ENCODE peak calls at places on chromosome 22, in eight cellular contexts. One of them, this sample, is unnamed.

GRCh38 chr22:30305519-30305905 is 16.2 kb upstream of the CASTOR1 start:
- DNase-seq in RWPE1: no peak
- DNase-seq in GM23338: no peak
- DNase-seq in activated naive CD8-positive, alpha-beta T cell treated with anti-CD3 and anti-CD28 coated beads, Interleukin-2, amount 10 ng/mL, durations not matched to agents 7 days and 5 days: peak
- DNase-seq in HT1080: no peak
- DNase-seq in GM12865: peak
- DNase-seq in effector CD4-positive, alpha-beta T cell: no peak
- DNase-seq in stimulated activated CD4-positive, alpha-beta T cell treated with anti-CD3 and anti-CD28 coated beads, Interleukin-1b, Interleukin-23, amount 100 ng/mL, for 1 hour: no peak
- DNase-seq in this sample: peak

GRCh38 chr22:21951931-21952465 is 650 bp downstream of the PPM1F start:
- DNase-seq in GM12865: peak
- DNase-seq in HT1080: no peak
- DNase-seq in activated naive CD8-positive, alpha-beta T cell treated with anti-CD3 and anti-CD28 coated beads, Interleukin-2, amount 10 ng/mL, durations not matched to agents 7 days and 5 days: peak
- DNase-seq in RWPE1: no peak
- DNase-seq in stimulated activated CD4-positive, alpha-beta T cell treated with anti-CD3 and anti-CD28 coated beads, Interleukin-1b, Interleukin-23, amount 100 ng/mL, for 1 hour: no peak
- DNase-seq in GM23338: peak
- DNase-seq in effector CD4-positive, alpha-beta T cell: no peak
- DNase-seq in this sample: no peak

GRCh38 chr22:46635756-46636155 is 15.6 kb downstream of the GRAMD4 start:
- DNase-seq in GM23338: peak
- DNase-seq in RWPE1: no peak
- DNase-seq in HT1080: no peak
- DNase-seq in GM12865: no peak
- DNase-seq in activated naive CD8-positive, alpha-beta T cell treated with anti-CD3 and anti-CD28 coated beads, Interleukin-2, amount 10 ng/mL, durations not matched to agents 7 days and 5 days: no peak
- DNase-seq in stimulated activated CD4-positive, alpha-beta T cell treated with anti-CD3 and anti-CD28 coated beads, Interleukin-1b, Interleukin-23, amount 100 ng/mL, for 1 hour: no peak
- DNase-seq in effector CD4-positive, alpha-beta T cell: no peak
- DNase-seq in this sample: no peak

GRCh38 chr22:28310299-28310698 is 369.3 kb downstream of the TTC28 start:
- DNase-seq in RWPE1: no peak
- DNase-seq in HT1080: no peak
- DNase-seq in GM12865: no peak
- DNase-seq in stimulated activated CD4-positive, alpha-beta T cell treated with anti-CD3 and anti-CD28 coated beads, Interleukin-1b, Interleukin-23, amount 100 ng/mL, for 1 hour: no peak
- DNase-seq in effector CD4-positive, alpha-beta T cell: no peak
- DNase-seq in GM23338: no peak
- DNase-seq in activated naive CD8-positive, alpha-beta T cell treated with anti-CD3 and anti-CD28 coated beads, Interleukin-2, amount 10 ng/mL, durations not matched to agents 7 days and 5 days: no peak
- DNase-seq in this sample: no peak

GRCh38 chr22:28148816-28149465 is 229.9 kb upstream of the PITPNB start:
- DNase-seq in GM12865: no peak
- DNase-seq in RWPE1: no peak
- DNase-seq in activated naive CD8-positive, alpha-beta T cell treated with anti-CD3 and anti-CD28 coated beads, Interleukin-2, amount 10 ng/mL, durations not matched to agents 7 days and 5 days: no peak
- DNase-seq in stimulated activated CD4-positive, alpha-beta T cell treated with anti-CD3 and anti-CD28 coated beads, Interleukin-1b, Interleukin-23, amount 100 ng/mL, for 1 hour: no peak
- DNase-seq in GM23338: no peak
- DNase-seq in effector CD4-positive, alpha-beta T cell: no peak
- DNase-seq in HT1080: no peak
- DNase-seq in this sample: no peak

GRCh38 chr22:50112151-50113118 is 22.6 kb downstream of the MOV10L1 start:
- DNase-seq in activated naive CD8-positive, alpha-beta T cell treated with anti-CD3 and anti-CD28 coated beads, Interleukin-2, amount 10 ng/mL, durations not matched to agents 7 days and 5 days: peak
- DNase-seq in effector CD4-positive, alpha-beta T cell: no peak
- DNase-seq in RWPE1: peak
- DNase-seq in GM23338: no peak
- DNase-seq in stimulated activated CD4-positive, alpha-beta T cell treated with anti-CD3 and anti-CD28 coated beads, Interleukin-1b, Interleukin-23, amount 100 ng/mL, for 1 hour: no peak
- DNase-seq in GM12865: peak
- DNase-seq in HT1080: peak
- DNase-seq in this sample: no peak

GRCh38 chr22:46749682-46750529 is 11.9 kb upstream of the CERK start:
- DNase-seq in RWPE1: no peak
- DNase-seq in GM12865: no peak
- DNase-seq in activated naive CD8-positive, alpha-beta T cell treated with anti-CD3 and anti-CD28 coated beads, Interleukin-2, amount 10 ng/mL, durations not matched to agents 7 days and 5 days: no peak
- DNase-seq in HT1080: no peak
- DNase-seq in GM23338: no peak
- DNase-seq in stimulated activated CD4-positive, alpha-beta T cell treated with anti-CD3 and anti-CD28 coated beads, Interleukin-1b, Interleukin-23, amount 100 ng/mL, for 1 hour: no peak
- DNase-seq in effector CD4-positive, alpha-beta T cell: no peak
- DNase-seq in this sample: no peak

GRCh38 chr22:39144101-39144815 is 8.2 kb downstream of the CBX7 start:
- DNase-seq in GM12865: peak
- DNase-seq in activated naive CD8-positive, alpha-beta T cell treated with anti-CD3 and anti-CD28 coated beads, Interleukin-2, amount 10 ng/mL, durations not matched to agents 7 days and 5 days: peak
- DNase-seq in GM23338: peak
- DNase-seq in stimulated activated CD4-positive, alpha-beta T cell treated with anti-CD3 and anti-CD28 coated beads, Interleukin-1b, Interleukin-23, amount 100 ng/mL, for 1 hour: no peak
- DNase-seq in RWPE1: no peak
- DNase-seq in effector CD4-positive, alpha-beta T cell: peak
- DNase-seq in HT1080: peak
- DNase-seq in this sample: no peak

GRCh38 chr22:18103527-18104269 is 6.9 kb upstream of the TUBA8 start:
- DNase-seq in GM12865: peak
- DNase-seq in activated naive CD8-positive, alpha-beta T cell treated with anti-CD3 and anti-CD28 coated beads, Interleukin-2, amount 10 ng/mL, durations not matched to agents 7 days and 5 days: no peak
- DNase-seq in stimulated activated CD4-positive, alpha-beta T cell treated with anti-CD3 and anti-CD28 coated beads, Interleukin-1b, Interleukin-23, amount 100 ng/mL, for 1 hour: no peak
- DNase-seq in effector CD4-positive, alpha-beta T cell: no peak
- DNase-seq in RWPE1: no peak
- DNase-seq in HT1080: no peak
- DNase-seq in GM23338: no peak
- DNase-seq in this sample: no peak

GRCh38 chr22:19675428-19675827 is 38.9 kb upstream of the SEPTIN5 start:
- DNase-seq in RWPE1: no peak
- DNase-seq in stimulated activated CD4-positive, alpha-beta T cell treated with anti-CD3 and anti-CD28 coated beads, Interleukin-1b, Interleukin-23, amount 100 ng/mL, for 1 hour: no peak
- DNase-seq in effector CD4-positive, alpha-beta T cell: no peak
- DNase-seq in GM23338: no peak
- DNase-seq in GM12865: no peak
- DNase-seq in HT1080: no peak
- DNase-seq in activated naive CD8-positive, alpha-beta T cell treated with anti-CD3 and anti-CD28 coated beads, Interleukin-2, amount 10 ng/mL, durations not matched to agents 7 days and 5 days: no peak
- DNase-seq in this sample: no peak

GRCh38 chr22:18998998-18999397 is 62.9 kb upstream of the PRODH start:
- DNase-seq in RWPE1: no peak
- DNase-seq in GM23338: peak
- DNase-seq in GM12865: no peak
- DNase-seq in activated naive CD8-positive, alpha-beta T cell treated with anti-CD3 and anti-CD28 coated beads, Interleukin-2, amount 10 ng/mL, durations not matched to agents 7 days and 5 days: no peak
- DNase-seq in stimulated activated CD4-positive, alpha-beta T cell treated with anti-CD3 and anti-CD28 coated beads, Interleukin-1b, Interleukin-23, amount 100 ng/mL, for 1 hour: no peak
- DNase-seq in HT1080: no peak
- DNase-seq in effector CD4-positive, alpha-beta T cell: no peak
- DNase-seq in this sample: no peak

GRCh38 chr22:44202261-44202789 is 21.6 kb downstream of the PARVG start:
- DNase-seq in GM12865: no peak
- DNase-seq in activated naive CD8-positive, alpha-beta T cell treated with anti-CD3 and anti-CD28 coated beads, Interleukin-2, amount 10 ng/mL, durations not matched to agents 7 days and 5 days: peak
- DNase-seq in effector CD4-positive, alpha-beta T cell: no peak
- DNase-seq in HT1080: peak
- DNase-seq in stimulated activated CD4-positive, alpha-beta T cell treated with anti-CD3 and anti-CD28 coated beads, Interleukin-1b, Interleukin-23, amount 100 ng/mL, for 1 hour: no peak
- DNase-seq in GM23338: no peak
- DNase-seq in RWPE1: no peak
- DNase-seq in this sample: no peak

GRCh38 chr22:49192857-49193250 is 634.8 kb downstream of the BRD1 start:
- DNase-seq in activated naive CD8-positive, alpha-beta T cell treated with anti-CD3 and anti-CD28 coated beads, Interleukin-2, amount 10 ng/mL, durations not matched to agents 7 days and 5 days: no peak
- DNase-seq in stimulated activated CD4-positive, alpha-beta T cell treated with anti-CD3 and anti-CD28 coated beads, Interleukin-1b, Interleukin-23, amount 100 ng/mL, for 1 hour: no peak
- DNase-seq in GM23338: no peak
- DNase-seq in HT1080: no peak
- DNase-seq in effector CD4-positive, alpha-beta T cell: no peak
- DNase-seq in GM12865: no peak
- DNase-seq in RWPE1: no peak
- DNase-seq in this sample: no peak

GRCh38 chr22:30747493-30747892 is 52.8 kb downstream of the OSBP2 start:
- DNase-seq in activated naive CD8-positive, alpha-beta T cell treated with anti-CD3 and anti-CD28 coated beads, Interleukin-2, amount 10 ng/mL, durations not matched to agents 7 days and 5 days: no peak
- DNase-seq in stimulated activated CD4-positive, alpha-beta T cell treated with anti-CD3 and anti-CD28 coated beads, Interleukin-1b, Interleukin-23, amount 100 ng/mL, for 1 hour: no peak
- DNase-seq in HT1080: no peak
- DNase-seq in effector CD4-positive, alpha-beta T cell: no peak
- DNase-seq in GM12865: no peak
- DNase-seq in RWPE1: no peak
- DNase-seq in GM23338: no peak
- DNase-seq in this sample: no peak

GRCh38 chr22:42337356-42337755 is 66.9 kb upstream of the TCF20 start:
- DNase-seq in GM23338: no peak
- DNase-seq in HT1080: no peak
- DNase-seq in GM12865: no peak
- DNase-seq in stimulated activated CD4-positive, alpha-beta T cell treated with anti-CD3 and anti-CD28 coated beads, Interleukin-1b, Interleukin-23, amount 100 ng/mL, for 1 hour: no peak
- DNase-seq in RWPE1: no peak
- DNase-seq in effector CD4-positive, alpha-beta T cell: no peak
- DNase-seq in activated naive CD8-positive, alpha-beta T cell treated with anti-CD3 and anti-CD28 coated beads, Interleukin-2, amount 10 ng/mL, durations not matched to agents 7 days and 5 days: no peak
- DNase-seq in this sample: no peak

GRCh38 chr22:39306456-39307361 is 12.7 kb downstream of the RPL3 start:
- DNase-seq in activated naive CD8-positive, alpha-beta T cell treated with anti-CD3 and anti-CD28 coated beads, Interleukin-2, amount 10 ng/mL, durations not matched to agents 7 days and 5 days: peak
- DNase-seq in RWPE1: no peak
- DNase-seq in stimulated activated CD4-positive, alpha-beta T cell treated with anti-CD3 and anti-CD28 coated beads, Interleukin-1b, Interleukin-23, amount 100 ng/mL, for 1 hour: no peak
- DNase-seq in HT1080: no peak
- DNase-seq in GM23338: peak
- DNase-seq in effector CD4-positive, alpha-beta T cell: peak
- DNase-seq in GM12865: peak
- DNase-seq in this sample: peak

GRCh38 chr22:24580276-24580675 is 12.6 kb downstream of the LRRC75B start:
- DNase-seq in activated naive CD8-positive, alpha-beta T cell treated with anti-CD3 and anti-CD28 coated beads, Interleukin-2, amount 10 ng/mL, durations not matched to agents 7 days and 5 days: no peak
- DNase-seq in effector CD4-positive, alpha-beta T cell: no peak
- DNase-seq in GM12865: no peak
- DNase-seq in GM23338: no peak
- DNase-seq in stimulated activated CD4-positive, alpha-beta T cell treated with anti-CD3 and anti-CD28 coated beads, Interleukin-1b, Interleukin-23, amount 100 ng/mL, for 1 hour: no peak
- DNase-seq in RWPE1: peak
- DNase-seq in HT1080: no peak
- DNase-seq in this sample: no peak

This sample was measured in T follicular helper cell.